ENCODE peak calls at places on chromosome 2, in four cellular contexts. One of them, this sample, is unnamed.
A peak's percentile ranks its signal among the peaks of the same experiment; 100 is the strongest.

GRCh38 chr2:160039166-160039903 is 23.1 kb downstream of the PLA2R1 start:
- DNase-seq in HepG2: no peak
- DNase-seq in SK-N-SH: no peak
- DNase-seq in K562: no peak
- DNase-seq in this sample: no peak

GRCh38 chr2:42098571-42099430 is 51.0 kb downstream of the PKDCC start:
- DNase-seq in SK-N-SH: no peak
- DNase-seq in K562: no peak
- DNase-seq in HepG2: no peak
- DNase-seq in this sample: no peak

GRCh38 chr2:239298126-239298804 is 102.6 kb downstream of the HDAC4 start:
- DNase-seq in HepG2: no peak
- DNase-seq in SK-N-SH: no peak
- DNase-seq in K562: no peak
- DNase-seq in this sample: no peak

GRCh38 chr2:33240178-33240577 is 236.3 kb upstream of the RASGRP3 start:
- DNase-seq in SK-N-SH: no peak
- DNase-seq in HepG2: peak; percentile 66
- DNase-seq in K562: no peak
- DNase-seq in this sample: no peak

GRCh38 chr2:202135111-202135874 is 62.2 kb downstream of the KIAA2012 start:
- DNase-seq in HepG2: no peak
- DNase-seq in SK-N-SH: no peak
- DNase-seq in K562: no peak
- DNase-seq in this sample: no peak

GRCh38 chr2:80054339-80054675 is 250.2 kb downstream of the LRRTM1 start:
- DNase-seq in SK-N-SH: no peak
- DNase-seq in HepG2: no peak
- DNase-seq in K562: no peak
- DNase-seq in this sample: no peak

GRCh38 chr2:37768491-37768925 is 97.1 kb upstream of the CDC42EP3 start:
- DNase-seq in K562: no peak
- DNase-seq in SK-N-SH: peak; percentile 12
- DNase-seq in HepG2: peak; percentile 25
- DNase-seq in this sample: no peak

GRCh38 chr2:74497777-74498499 is 1.5 kb downstream of the LBX2 start:
- DNase-seq in SK-N-SH: peak; percentile 35
- DNase-seq in HepG2: no peak
- DNase-seq in K562: no peak
- DNase-seq in this sample: no peak

GRCh38 chr2:54139210-54139609 is 23.8 kb downstream of the ACYP2 start:
- DNase-seq in HepG2: peak; percentile 24
- DNase-seq in K562: no peak
- DNase-seq in SK-N-SH: no peak
- DNase-seq in this sample: no peak
- TF ChIP-seq NFIC in HepG2: no peak
- TF ChIP-seq NFIC in K562: no peak
- TF ChIP-seq NFIC in SK-N-SH: no peak
- TF ChIP-seq NFIC in this sample: no peak

GRCh38 chr2:23549051-23549450 is 164.1 kb downstream of the KLHL29 start:
- DNase-seq in K562: no peak
- DNase-seq in SK-N-SH: no peak
- DNase-seq in HepG2: no peak
- DNase-seq in this sample: no peak
- TF ChIP-seq NFIC in K562: no peak
- TF ChIP-seq NFIC in SK-N-SH: no peak
- TF ChIP-seq NFIC in HepG2: no peak
- TF ChIP-seq NFIC in this sample: no peak

GRCh38 chr2:187377335-187377734 is 70.7 kb downstream of the CALCRL start:
- DNase-seq in K562: no peak
- DNase-seq in SK-N-SH: no peak
- DNase-seq in HepG2: no peak
- DNase-seq in this sample: no peak
- TF ChIP-seq NFIC in K562: no peak
- TF ChIP-seq NFIC in SK-N-SH: no peak
- TF ChIP-seq NFIC in HepG2: no peak
- TF ChIP-seq NFIC in this sample: no peak

GRCh38 chr2:130841741-130842365 is 5.1 kb downstream of the ARHGEF4 start:
- DNase-seq in SK-N-SH: no peak
- DNase-seq in HepG2: no peak
- DNase-seq in K562: no peak
- DNase-seq in this sample: no peak
- TF ChIP-seq NFIC in SK-N-SH: no peak
- TF ChIP-seq NFIC in HepG2: no peak
- TF ChIP-seq NFIC in K562: no peak
- TF ChIP-seq NFIC in this sample: no peak

DNA sequence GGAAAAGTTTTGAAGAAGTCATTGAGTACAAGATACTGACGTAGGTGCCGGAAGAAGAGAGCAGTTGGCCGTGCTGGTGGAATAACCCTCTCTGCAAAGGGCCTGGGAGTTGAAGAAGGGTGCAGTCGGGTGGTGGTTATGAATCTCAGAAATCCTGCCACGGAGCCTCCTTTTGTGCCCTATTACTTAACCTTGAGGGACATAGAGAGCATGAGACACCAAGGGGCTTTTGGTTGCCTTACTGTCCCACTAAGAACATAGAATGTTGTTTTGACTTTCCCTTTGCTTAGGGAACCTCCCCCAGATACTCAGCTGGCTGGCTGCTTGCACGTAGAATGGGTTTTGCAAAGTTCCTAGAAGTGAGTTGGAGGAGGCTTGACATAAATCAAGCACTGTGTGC is 1.3 kb upstream of the CD28 start:
- DNase-seq in K562: no peak
- DNase-seq in SK-N-SH: no peak
- DNase-seq in HepG2: no peak
- DNase-seq in this sample: no peak
- TF ChIP-seq NFIC in K562: no peak
- TF ChIP-seq NFIC in SK-N-SH: no peak
- TF ChIP-seq NFIC in HepG2: no peak
- TF ChIP-seq NFIC in this sample: no peak

DNA sequence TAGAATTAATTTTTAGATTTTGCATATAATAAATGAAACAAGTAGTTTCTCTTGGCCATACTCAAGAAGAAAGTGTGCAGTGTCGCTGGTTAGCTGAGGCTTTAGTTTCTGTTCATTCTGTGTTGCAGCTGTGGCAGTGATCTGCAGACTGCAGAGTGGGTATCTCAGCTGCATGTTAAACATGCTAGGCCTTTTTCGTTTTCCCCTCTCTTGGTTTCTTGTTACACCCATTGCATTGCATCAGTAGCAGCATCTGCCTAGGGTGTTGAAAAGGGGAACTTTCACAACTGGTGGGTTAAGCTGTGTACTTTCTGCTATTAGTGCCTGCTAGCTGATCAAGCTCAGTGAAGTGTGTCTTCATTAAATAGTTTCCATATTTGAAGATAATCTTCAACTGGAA is 51.3 kb downstream of the ACSL3 start:
- DNase-seq in HepG2: no peak
- DNase-seq in SK-N-SH: no peak
- DNase-seq in K562: no peak
- DNase-seq in this sample: peak; percentile 92
- TF ChIP-seq NFIC in HepG2: no peak
- TF ChIP-seq NFIC in SK-N-SH: no peak
- TF ChIP-seq NFIC in K562: no peak
- TF ChIP-seq NFIC in this sample: peak; percentile 62

GRCh38 chr2:205017381-205017780 is 472.1 kb downstream of the PARD3B start:
- DNase-seq in K562: no peak
- DNase-seq in SK-N-SH: no peak
- DNase-seq in HepG2: peak; percentile 16
- DNase-seq in this sample: no peak
- TF ChIP-seq NFIC in K562: no peak
- TF ChIP-seq NFIC in SK-N-SH: no peak
- TF ChIP-seq NFIC in HepG2: no peak
- TF ChIP-seq NFIC in this sample: no peak

This sample was measured in GM12878.